ENCODE peak calls at places on chromosomes 4 and X, in ten cellular contexts. L, A, P, U, G, V, H, E, S and N are unnamed samples. For H3K9me3, the result is how much of the 10 kb centered on the place peaks cover.

GRCh38 chr4:85607624-85608023 is 132.7 kb downstream of the ARHGAP24 start:
- DNase-seq in S (no peak), E (no peak), V (no peak), A (no peak), G (no peak), U (no peak), P (no peak), L (no peak), H (no peak), N (no peak)

GRCh38 chrX:12953420-12953819 is 21.5 kb upstream of the TMSB4X start:
- DNase-seq in A (no peak), H (no peak), E (no peak), S (no peak), U (no peak), P (no peak), V (no peak), L (no peak), G (no peak), N (no peak)

GRCh38 chr4:56506110-56506705 is 617 bp downstream of the ARL9 start:
- DNase-seq in S (no peak), A (peak), V (no peak), H (no peak), P (no peak), E (no peak), G (no peak), U (no peak), L (no peak), N (no peak)

GRCh38 chr4:85784947-85785346 is 310.0 kb downstream of the ARHGAP24 start:
- DNase-seq in U (no peak), G (no peak), V (no peak), S (no peak), E (no peak), P (no peak), L (no peak), A (no peak), H (no peak), N (no peak)

GRCh38 chrX:68146054-68146453 is 287.2 kb downstream of the OPHN1 start:
- DNase-seq in H (no peak), G (peak), L (no peak), V (no peak), U (no peak), A (peak), E (no peak), P (no peak), S (peak), N (no peak)

GRCh38 chr4:41590591-41590990 is 52.6 kb downstream of the LIMCH1 start:
- DNase-seq in E (no peak), H (no peak), A (no peak), P (no peak), L (no peak), S (no peak), U (no peak), V (no peak), G (no peak), N (no peak)

GRCh38 chr4:74390677-74391076 is 25.7 kb downstream of the EREG start:
- DNase-seq in E (no peak), L (no peak), P (no peak), V (no peak), G (no peak), U (no peak), A (no peak), S (no peak), H (no peak), N (no peak)

GRCh38 chrX:42577936-42578335 is 200.0 kb downstream of the PPP1R2C start:
- DNase-seq in L (no peak), E (no peak), P (no peak), H (no peak), S (no peak), A (no peak), G (no peak), U (no peak), V (no peak), N (no peak)

GRCh38 chr4:104015680-104016079 is 295.9 kb upstream of the TACR3 start:
- DNase-seq in P (no peak), L (no peak), A (peak), S (no peak), E (no peak), U (no peak), H (no peak), G (no peak), V (peak), N (no peak)

GRCh38 chrX:39675619-39676018 is 422.1 kb downstream of the BCOR start:
- DNase-seq in P (no peak), V (no peak), G (no peak), U (no peak), L (no peak), H (peak), A (no peak), E (peak), S (no peak), N (no peak)

GRCh38 chr4:109298279-109299010 is 4.0 kb downstream of the COL25A1 start:
- DNase-seq in G (no peak), L (no peak), E (no peak), V (peak), A (peak), H (no peak), S (no peak), U (no peak), P (no peak), N (no peak)

GRCh38 chr4:165248102-165248501 is 40.7 kb downstream of the KLHL2 start:
- DNase-seq in E (no peak), V (no peak), L (no peak), P (no peak), G (no peak), U (no peak), S (no peak), A (no peak), H (no peak), N (no peak)

GRCh38 chr4:158763462-158763861 is 5.4 kb upstream of the FNIP2 start:
- DNase-seq in U (no peak), L (no peak), H (no peak), G (no peak), E (no peak), V (no peak), P (no peak), A (no peak), S (no peak), N (no peak)

GRCh38 chr4:47639531-47639930 is 154.5 kb downstream of the ATP10D start:
- DNase-seq in L (no peak), E (no peak), U (no peak), G (no peak), P (no peak), H (no peak), V (no peak), A (no peak), S (peak), N (no peak)

GRCh38 chr4:154732669-154733068 is 11.1 kb upstream of the LRAT start:
- DNase-seq in L (no peak), S (no peak), A (no peak), H (no peak), G (no peak), U (no peak), V (no peak), P (no peak), E (no peak), N (no peak)

GRCh38 chr4:98027827-98028226 is 115.4 kb downstream of the STPG2 start:
- DNase-seq in S (no peak), V (no peak), L (no peak), U (no peak), A (peak), P (no peak), G (no peak), E (no peak), H (no peak), N (no peak)

GRCh38 chrX:118593407-118593806 is 97.8 kb downstream of the DOCK11 start:
- DNase-seq in L (no peak), S (no peak), H (no peak), V (no peak), G (no peak), E (no peak), U (no peak), P (no peak), A (no peak), N (no peak)

GRCh38 chrX:149527705-149528104 is 13.1 kb upstream of the EOLA1 start:
- DNase-seq in G (no peak), A (peak), L (no peak), U (no peak), E (no peak), H (no peak), S (peak), V (no peak), P (no peak), N (no peak)

GRCh38 chr4:1177274-1178141 is 5.1 kb upstream of the SPON2 start:
- DNase-seq in V (peak), P (peak), S (no peak), A (no peak), E (peak), H (peak), G (no peak), U (no peak), L (no peak), N (peak)

GRCh38 chr4:125433453-125433852 is 118.7 kb downstream of the FAT4 start:
- DNase-seq in E (no peak), U (no peak), H (no peak), S (peak), A (no peak), G (peak), V (no peak), L (no peak), P (no peak), N (no peak)

GRCh38 chrX:134542485-134542884 is 82.5 kb downstream of the HPRT1 start:
- DNase-seq in P (no peak), S (peak), L (no peak), U (no peak), G (no peak), A (no peak), H (no peak), E (peak), V (peak), N (no peak)

GRCh38 chrX:119885554-119886428 is 9.9 kb upstream of the AKAP14 start:
- DNase-seq in L (no peak), S (peak), G (no peak), V (no peak), E (no peak), U (no peak), H (no peak), A (no peak), P (no peak), N (no peak)

GRCh38 chr4:53633608-53634007 is 42.3 kb upstream of the LNX1 start:
- DNase-seq in V (no peak), U (no peak), H (peak), A (no peak), P (no peak), E (no peak), G (no peak), S (peak), L (no peak), N (no peak)
- H3K9me3 ChIP-seq in V (under half), U (under half), H (under half), A (under half), P (under half), E (under half), G (under half), S (under half), L (under half), N (under half)

GRCh38 chr4:38223306-38223705 is 263.1 kb downstream of the PTTG2 start:
- DNase-seq in G (no peak), H (no peak), E (no peak), P (no peak), S (no peak), A (no peak), U (no peak), L (no peak), V (no peak), N (no peak)
- H3K27ac ChIP-seq in G (no peak), H (no peak), E (no peak), P (no peak), S (no peak), A (no peak), U (no peak), L (no peak), V (no peak), N (no peak)

DNA sequence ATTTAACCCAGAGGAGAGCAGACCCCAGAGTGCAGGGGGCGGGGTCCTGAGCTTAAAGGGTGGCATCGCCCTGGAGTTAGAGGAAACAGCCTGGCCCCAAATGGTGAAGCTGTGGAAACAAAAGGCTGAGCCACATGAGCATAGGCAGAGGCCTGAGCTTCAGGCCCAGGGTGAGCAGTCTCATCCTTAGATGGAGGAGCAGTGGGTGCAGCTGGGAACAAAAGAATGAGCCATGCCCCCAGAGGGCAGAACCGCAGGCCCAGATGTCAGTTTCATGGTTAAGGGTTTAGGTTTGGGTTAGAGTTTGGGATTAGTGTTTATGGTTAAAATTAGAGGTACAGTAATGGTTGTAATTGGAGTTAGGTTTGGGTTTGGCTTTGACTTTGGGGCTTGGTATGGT is 44.4 kb upstream of the IL9R start:
- DNase-seq in A (no peak), H (no peak), V (no peak), L (no peak), E (no peak), G (no peak), S (no peak), P (no peak), U (no peak), N (no peak)
- H3K9me3 ChIP-seq in A (under half), H (under half), V (under half), L (under half), E (under half), G (under half), S (under half), P (under half), U (under half), N (under half)

DNA sequence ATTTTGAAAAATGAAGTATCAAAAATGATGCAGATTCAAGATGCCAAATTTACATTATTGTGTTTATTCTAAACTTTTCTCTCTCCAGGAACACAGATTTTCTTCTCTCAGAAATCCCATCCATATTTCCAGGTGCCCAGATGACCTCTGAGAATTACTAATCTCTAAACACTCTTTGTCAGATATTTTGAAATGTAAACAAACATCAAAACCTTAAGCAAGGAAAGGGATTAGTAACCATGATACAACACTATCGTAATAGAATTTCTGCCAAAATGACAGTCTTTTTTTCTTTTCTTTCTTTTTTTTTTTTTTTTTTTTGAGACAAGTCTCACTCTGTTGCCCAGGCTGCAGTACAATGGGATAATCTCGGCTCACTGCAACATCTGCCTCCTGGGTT is 76.7 kb downstream of the PDS5A start:
- DNase-seq in V (no peak), E (no peak), S (peak), G (no peak), A (no peak), L (no peak), H (no peak), U (no peak), P (no peak), N (no peak)
- H3K27ac ChIP-seq in V (no peak), E (no peak), S (no peak), G (no peak), A (no peak), L (no peak), H (no peak), U (no peak), P (no peak), N (no peak)